ENCODE peak calls at places on chromosomes 1 and 21, in seven cellular contexts. One of them, this sample, is unnamed.

GRCh38 chr1:243745361-243745760 is 104.7 kb downstream of the AKT3 start:
- DNase-seq in endodermal cell: no peak
- DNase-seq in tibial artery: no peak
- DNase-seq in A673: no peak
- DNase-seq in left lung: no peak
- DNase-seq in neural progenitor cell: no peak
- DNase-seq in GM23338: no peak
- DNase-seq in this sample: no peak

GRCh38 chr1:67791686-67792475 is 41.4 kb downstream of the GNG12 start:
- DNase-seq in endodermal cell: no peak
- DNase-seq in tibial artery: peak; percentile 58
- DNase-seq in A673: no peak
- DNase-seq in left lung: no peak
- DNase-seq in neural progenitor cell: no peak
- DNase-seq in GM23338: peak; percentile 49
- DNase-seq in this sample: peak; percentile 47

GRCh38 chr1:240027059-240027462 is 64.6 kb upstream of the FMN2 start:
- DNase-seq in endodermal cell: peak; percentile 81
- DNase-seq in tibial artery: no peak
- DNase-seq in A673: peak; percentile 16
- DNase-seq in left lung: no peak
- DNase-seq in neural progenitor cell: peak; percentile 71
- DNase-seq in GM23338: peak; percentile 75
- DNase-seq in this sample: no peak

GRCh38 chr1:203038217-203038741 is 12.0 kb downstream of the PPFIA4 start:
- DNase-seq in endodermal cell: peak; percentile 32
- DNase-seq in tibial artery: peak; percentile 53
- DNase-seq in A673: peak; percentile 25
- DNase-seq in left lung: no peak
- DNase-seq in neural progenitor cell: no peak
- DNase-seq in GM23338: no peak
- DNase-seq in this sample: peak; percentile 64

GRCh38 chr21:41755934-41756773 is 10.7 kb downstream of the RIPK4 start:
- DNase-seq in endodermal cell: no peak
- DNase-seq in tibial artery: no peak
- DNase-seq in A673: no peak
- DNase-seq in left lung: no peak
- DNase-seq in neural progenitor cell: no peak
- DNase-seq in GM23338: no peak
- DNase-seq in this sample: no peak

GRCh38 chr1:201376464-201377374 is 761 bp downstream of the TNNT2 start:
- DNase-seq in endodermal cell: peak; percentile 96
- DNase-seq in tibial artery: no peak
- DNase-seq in A673: peak; percentile 33
- DNase-seq in left lung: no peak
- DNase-seq in neural progenitor cell: peak; percentile 89
- DNase-seq in GM23338: peak; percentile 97
- DNase-seq in this sample: no peak

GRCh38 chr1:230429072-230429735 is 3.1 kb upstream of the PGBD5 start:
- DNase-seq in endodermal cell: no peak
- DNase-seq in tibial artery: no peak
- DNase-seq in A673: no peak
- DNase-seq in left lung: no peak
- DNase-seq in neural progenitor cell: no peak
- DNase-seq in GM23338: no peak
- DNase-seq in this sample: no peak

GRCh38 chr1:174938306-174939000 is 61.3 kb upstream of the CACYBP start:
- DNase-seq in endodermal cell: no peak
- DNase-seq in tibial artery: peak; percentile 24
- DNase-seq in A673: no peak
- DNase-seq in left lung: no peak
- DNase-seq in neural progenitor cell: no peak
- DNase-seq in GM23338: no peak
- DNase-seq in this sample: no peak

GRCh38 chr21:46352913-46353312 is 29.0 kb downstream of the PCNT start:
- DNase-seq in endodermal cell: no peak
- DNase-seq in tibial artery: no peak
- DNase-seq in A673: no peak
- DNase-seq in left lung: peak; percentile 51
- DNase-seq in neural progenitor cell: no peak
- DNase-seq in GM23338: no peak
- DNase-seq in this sample: no peak

GRCh38 chr1:87810166-87810565 is 481.5 kb downstream of the LMO4 start:
- DNase-seq in endodermal cell: no peak
- DNase-seq in tibial artery: no peak
- DNase-seq in A673: no peak
- DNase-seq in left lung: no peak
- DNase-seq in neural progenitor cell: no peak
- DNase-seq in GM23338: no peak
- DNase-seq in this sample: no peak

GRCh38 chr1:33056426-33056825 is 19.7 kb upstream of the AK2 start:
- DNase-seq in endodermal cell: no peak
- DNase-seq in tibial artery: no peak
- DNase-seq in A673: no peak
- DNase-seq in left lung: no peak
- DNase-seq in neural progenitor cell: no peak
- DNase-seq in GM23338: no peak
- DNase-seq in this sample: no peak

GRCh38 chr1:199243423-199244061 is 604.7 kb downstream of the PTPRC start:
- DNase-seq in endodermal cell: peak; percentile 95
- DNase-seq in tibial artery: no peak
- DNase-seq in A673: peak; percentile 74
- DNase-seq in left lung: peak; percentile 83
- DNase-seq in neural progenitor cell: peak; percentile 63
- DNase-seq in GM23338: peak; percentile 77
- DNase-seq in this sample: no peak

DNA sequence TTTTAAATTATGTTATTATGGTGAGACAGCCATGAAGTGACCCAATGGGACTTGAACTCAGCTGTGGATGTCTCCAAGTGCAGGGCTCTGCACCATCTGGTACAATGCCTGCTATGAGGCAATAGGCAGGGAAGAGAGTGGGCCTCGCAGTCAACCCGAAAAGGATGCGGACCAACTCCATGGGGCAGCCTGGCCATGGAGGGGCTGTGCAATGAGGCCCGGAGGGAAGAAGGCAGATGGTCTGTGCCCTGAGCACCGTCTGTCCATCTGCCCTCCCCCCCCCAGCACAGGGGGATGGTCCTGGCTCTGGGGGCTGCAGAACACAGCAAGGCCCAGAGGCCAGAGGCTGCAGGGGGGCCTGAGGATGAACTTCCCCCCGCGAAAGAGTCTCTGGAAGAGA is 17.0 kb downstream of the ESPN start:
- DNase-seq in endodermal cell: no peak
- DNase-seq in tibial artery: no peak
- DNase-seq in A673: no peak
- DNase-seq in left lung: no peak
- DNase-seq in neural progenitor cell: no peak
- DNase-seq in GM23338: no peak
- DNase-seq in this sample: no peak
- H3K27me3 ChIP-seq in endodermal cell: peaks cover 39% of the 10 kb centered on the region
- H3K27me3 ChIP-seq in tibial artery: peaks cover 74% of the 10 kb centered on the region
- H3K27me3 ChIP-seq in A673: peaks cover 4% of the 10 kb centered on the region
- H3K27me3 ChIP-seq in left lung: peaks cover 2% of the 10 kb centered on the region
- H3K27me3 ChIP-seq in neural progenitor cell: peaks cover 34% of the 10 kb centered on the region
- H3K27me3 ChIP-seq in GM23338: peaks cover 26% of the 10 kb centered on the region
- H3K27me3 ChIP-seq in this sample: no peaks in the 10 kb centered on the region

GRCh38 chr21:45161039-45161945 is 86.9 kb downstream of the ADARB1 start:
- DNase-seq in endodermal cell: peak; percentile 47
- DNase-seq in tibial artery: no peak
- DNase-seq in A673: no peak
- DNase-seq in left lung: peak; percentile 45
- DNase-seq in neural progenitor cell: peak; percentile 58
- DNase-seq in GM23338: no peak
- DNase-seq in this sample: no peak
- H3K27me3 ChIP-seq in endodermal cell: no peaks in the 10 kb centered on the region
- H3K27me3 ChIP-seq in tibial artery: no peaks in the 10 kb centered on the region
- H3K27me3 ChIP-seq in A673: no peaks in the 10 kb centered on the region
- H3K27me3 ChIP-seq in left lung: no peaks in the 10 kb centered on the region
- H3K27me3 ChIP-seq in neural progenitor cell: no peaks in the 10 kb centered on the region
- H3K27me3 ChIP-seq in GM23338: no peaks in the 10 kb centered on the region
- H3K27me3 ChIP-seq in this sample: no peaks in the 10 kb centered on the region

GRCh38 chr1:9691108-9691445 is 39.5 kb downstream of the PIK3CD start:
- DNase-seq in endodermal cell: no peak
- DNase-seq in tibial artery: no peak
- DNase-seq in A673: no peak
- DNase-seq in left lung: no peak
- DNase-seq in neural progenitor cell: no peak
- DNase-seq in GM23338: no peak
- DNase-seq in this sample: no peak
- H3K27me3 ChIP-seq in endodermal cell: peaks cover 36% of the 10 kb centered on the region
- H3K27me3 ChIP-seq in tibial artery: no peaks in the 10 kb centered on the region
- H3K27me3 ChIP-seq in A673: no peaks in the 10 kb centered on the region
- H3K27me3 ChIP-seq in left lung: no peaks in the 10 kb centered on the region
- H3K27me3 ChIP-seq in neural progenitor cell: peaks cover 55% of the 10 kb centered on the region
- H3K27me3 ChIP-seq in GM23338: peaks cover 30% of the 10 kb centered on the region
- H3K27me3 ChIP-seq in this sample: no peaks in the 10 kb centered on the region

GRCh38 chr1:6237093-6237492 is 1.3 kb upstream of the ICMT start:
- DNase-seq in endodermal cell: no peak
- DNase-seq in tibial artery: no peak
- DNase-seq in A673: no peak
- DNase-seq in left lung: no peak
- DNase-seq in neural progenitor cell: no peak
- DNase-seq in GM23338: no peak
- DNase-seq in this sample: no peak
- H3K27me3 ChIP-seq in endodermal cell: peaks cover 23% of the 10 kb centered on the region
- H3K27me3 ChIP-seq in tibial artery: peaks cover 33% of the 10 kb centered on the region
- H3K27me3 ChIP-seq in A673: peaks cover 12% of the 10 kb centered on the region
- H3K27me3 ChIP-seq in left lung: peaks cover 14% of the 10 kb centered on the region
- H3K27me3 ChIP-seq in neural progenitor cell: no peaks in the 10 kb centered on the region
- H3K27me3 ChIP-seq in GM23338: peaks cover 3% of the 10 kb centered on the region
- H3K27me3 ChIP-seq in this sample: peaks cover 11% of the 10 kb centered on the region

DNA sequence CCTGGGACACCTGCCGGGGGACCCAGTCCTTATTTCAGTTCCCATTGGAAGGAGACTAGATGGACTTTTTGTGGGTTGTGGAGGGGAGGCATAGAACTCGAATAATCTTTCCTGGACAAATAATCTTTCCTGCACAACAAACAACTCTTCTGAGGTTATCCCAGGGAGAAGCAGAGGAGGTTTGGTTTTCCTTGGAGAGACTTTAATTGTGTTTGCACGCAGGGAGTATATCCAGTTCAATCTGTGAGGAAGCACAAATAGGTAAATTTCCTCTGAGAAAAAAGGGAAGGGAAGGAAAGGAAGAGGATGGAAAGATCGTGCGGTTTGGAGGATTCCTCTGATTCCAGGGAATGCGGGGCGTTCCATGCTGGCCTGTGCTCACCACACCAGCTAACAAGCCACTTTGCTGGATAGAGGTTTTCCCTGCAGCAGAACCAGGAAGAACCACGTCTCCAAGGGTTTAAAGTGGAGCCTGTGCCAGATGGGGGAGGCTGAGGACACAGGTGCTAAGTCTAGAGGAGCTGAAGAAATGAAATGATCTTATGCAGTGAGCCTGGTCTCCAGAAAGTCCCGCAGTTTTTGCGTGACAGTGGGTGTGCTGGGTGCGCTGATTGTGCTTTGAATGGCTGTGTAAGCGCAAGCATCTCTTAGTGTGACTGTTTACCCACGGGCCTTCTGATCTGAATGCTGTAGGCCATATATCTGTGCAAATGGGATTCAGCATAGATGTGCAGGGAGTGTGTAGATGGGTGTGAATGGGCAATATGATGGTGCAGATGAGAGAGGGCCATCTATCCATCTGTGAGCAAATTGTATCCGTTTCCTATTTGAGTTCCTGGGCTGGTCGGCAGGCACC is 7.5 kb downstream of the PAX7 start:
- DNase-seq in endodermal cell: peak; percentile 48
- DNase-seq in tibial artery: no peak
- DNase-seq in A673: no peak
- DNase-seq in left lung: no peak
- DNase-seq in neural progenitor cell: no peak
- DNase-seq in GM23338: no peak
- DNase-seq in this sample: no peak
- H3K27me3 ChIP-seq in endodermal cell: peaks cover 92% of the 10 kb centered on the region
- H3K27me3 ChIP-seq in tibial artery: peaks cover 99% of the 10 kb centered on the region
- H3K27me3 ChIP-seq in A673: peaks cover 33% of the 10 kb centered on the region
- H3K27me3 ChIP-seq in left lung: peaks cover 98% of the 10 kb centered on the region
- H3K27me3 ChIP-seq in neural progenitor cell: peaks cover 100% of the 10 kb centered on the region
- H3K27me3 ChIP-seq in GM23338: peaks cover 100% of the 10 kb centered on the region
- H3K27me3 ChIP-seq in this sample: peaks cover 96% of the 10 kb centered on the region

GRCh38 chr1:7474143-7474490 is 297.0 kb upstream of the VAMP3 start:
- DNase-seq in endodermal cell: no peak
- DNase-seq in tibial artery: no peak
- DNase-seq in A673: no peak
- DNase-seq in left lung: no peak
- DNase-seq in neural progenitor cell: no peak
- DNase-seq in GM23338: no peak
- DNase-seq in this sample: no peak

GRCh38 chr1:7473223-7474142 is 297.6 kb upstream of the VAMP3 start:
- DNase-seq in endodermal cell: no peak
- DNase-seq in tibial artery: no peak
- DNase-seq in A673: no peak
- DNase-seq in left lung: peak; percentile 55
- DNase-seq in neural progenitor cell: no peak
- DNase-seq in GM23338: no peak
- DNase-seq in this sample: no peak

GRCh38 chr1:7470904-7471638 is 300.0 kb upstream of the VAMP3 start:
- DNase-seq in endodermal cell: no peak
- DNase-seq in tibial artery: peak; percentile 83
- DNase-seq in A673: peak; percentile 94
- DNase-seq in left lung: peak; percentile 85
- DNase-seq in neural progenitor cell: no peak
- DNase-seq in GM23338: no peak
- DNase-seq in this sample: peak; percentile 66

GRCh38 chr1:7469255-7469938 is 301.7 kb upstream of the VAMP3 start:
- DNase-seq in endodermal cell: no peak
- DNase-seq in tibial artery: no peak
- DNase-seq in A673: peak; percentile 58
- DNase-seq in left lung: peak; percentile 60
- DNase-seq in neural progenitor cell: no peak
- DNase-seq in GM23338: no peak
- DNase-seq in this sample: no peak

GRCh38 chr1:7471836-7472235 is 299.3 kb upstream of the VAMP3 start:
- DNase-seq in endodermal cell: no peak
- DNase-seq in tibial artery: no peak
- DNase-seq in A673: peak; percentile 89
- DNase-seq in left lung: peak; percentile 76
- DNase-seq in neural progenitor cell: no peak
- DNase-seq in GM23338: no peak
- DNase-seq in this sample: no peak
- H3K27me3 ChIP-seq in endodermal cell: no peaks in the 10 kb centered on the region
- H3K27me3 ChIP-seq in tibial artery: no peaks in the 10 kb centered on the region
- H3K27me3 ChIP-seq in A673: no peaks in the 10 kb centered on the region
- H3K27me3 ChIP-seq in left lung: no peaks in the 10 kb centered on the region
- H3K27me3 ChIP-seq in neural progenitor cell: no peaks in the 10 kb centered on the region
- H3K27me3 ChIP-seq in GM23338: no peaks in the 10 kb centered on the region
- H3K27me3 ChIP-seq in this sample: no peaks in the 10 kb centered on the region

DNA sequence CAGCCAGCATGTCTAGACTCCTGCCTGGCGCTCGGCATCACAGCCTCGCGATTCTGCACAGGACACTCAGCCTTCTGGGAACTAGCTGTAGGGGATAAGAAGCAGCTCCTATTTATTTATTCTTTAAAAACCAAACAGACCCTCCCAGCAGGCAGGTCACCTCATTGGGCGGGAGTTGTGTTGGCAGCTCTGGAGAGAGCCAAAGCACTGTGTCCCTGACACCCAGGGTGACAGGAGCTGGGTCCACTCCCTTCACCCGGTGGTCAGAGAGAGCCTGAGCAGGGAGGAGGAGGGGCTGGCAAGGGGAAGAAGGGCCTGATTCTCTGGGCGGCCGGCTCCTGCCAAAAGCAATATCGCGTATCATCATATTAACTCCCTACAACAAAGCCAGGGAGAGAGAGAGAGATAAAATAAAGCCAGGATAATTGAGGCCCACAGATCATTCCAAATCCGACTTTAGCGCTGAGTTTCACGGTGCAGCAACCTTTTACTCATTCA is 79.6 kb upstream of the IFFO2 start:
- DNase-seq in endodermal cell: peak; percentile 50
- DNase-seq in tibial artery: no peak
- DNase-seq in A673: no peak
- DNase-seq in left lung: no peak
- DNase-seq in neural progenitor cell: no peak
- DNase-seq in GM23338: no peak
- DNase-seq in this sample: no peak
- H3K27me3 ChIP-seq in endodermal cell: no peaks in the 10 kb centered on the region
- H3K27me3 ChIP-seq in tibial artery: no peaks in the 10 kb centered on the region
- H3K27me3 ChIP-seq in A673: no peaks in the 10 kb centered on the region
- H3K27me3 ChIP-seq in left lung: no peaks in the 10 kb centered on the region
- H3K27me3 ChIP-seq in neural progenitor cell: no peaks in the 10 kb centered on the region
- H3K27me3 ChIP-seq in GM23338: no peaks in the 10 kb centered on the region
- H3K27me3 ChIP-seq in this sample: no peaks in the 10 kb centered on the region

This sample was measured in uterus.